ENCODE peak calls at places on chromosomes 13 and 19, in five cellular contexts. Q, D, P, N and R are unnamed samples.

GRCh38 chr13:103883152-103883551 is 816.9 kb upstream of the SLC10A2 start:
- DNase-seq in Q (peak), D (peak), P (peak), N (peak), R (peak)

GRCh38 chr13:60351326-60351725 is 45.7 kb upstream of the TDRD3 start:
- DNase-seq in Q (no peak), D (peak), P (no peak), N (peak), R (peak)

GRCh38 chr13:105346141-105346766 is 1189.2 kb downstream of the EFNB2 start:
- DNase-seq in Q (no peak), D (no peak), P (no peak), N (peak), R (peak)

GRCh38 chr13:111373486-111373885 is 53.0 kb downstream of the TEX29 start:
- DNase-seq in Q (no peak), D (no peak), P (no peak), N (no peak), R (no peak)

GRCh38 chr19:35868823-35869326 is 501 bp downstream of the APLP1 start:
- DNase-seq in Q (no peak), D (no peak), P (no peak), N (no peak), R (no peak)

GRCh38 chr19:37505958-37506386 is 767 bp upstream of the ZNF793 start:
- DNase-seq in Q (no peak), D (no peak), P (no peak), N (no peak), R (no peak)

GRCh38 chr19:20503536-20503935 is 62.0 kb downstream of the ZNF737 start:
- DNase-seq in Q (no peak), D (no peak), P (no peak), N (peak), R (peak)

GRCh38 chr13:99190147-99190985 is 10.3 kb upstream of the UBAC2 start:
- DNase-seq in Q (no peak), D (peak), P (no peak), N (no peak), R (no peak)

GRCh38 chr13:113034451-113035208 is 65.6 kb downstream of the MCF2L start:
- DNase-seq in Q (no peak), D (peak), P (no peak), N (peak), R (peak)

GRCh38 chr19:31943305-31943704 is 402.1 kb upstream of the ZNF507 start:
- DNase-seq in Q (no peak), D (no peak), P (no peak), N (no peak), R (no peak)

GRCh38 chr13:111955412-111955769 is 111.6 kb upstream of the SOX1 start:
- DNase-seq in Q (peak), D (no peak), P (no peak), N (no peak), R (no peak)

GRCh38 chr19:27746691-27747380 is 1466.1 kb downstream of the UQCRFS1 start:
- DNase-seq in Q (peak), D (no peak), P (peak), N (no peak), R (no peak)

GRCh38 chr19:35206855-35207254 is 21.7 kb downstream of the FAM187B start:
- DNase-seq in Q (no peak), D (no peak), P (no peak), N (no peak), R (no peak)

GRCh38 chr13:83883061-83883523 is 818 bp upstream of the SLITRK1 start:
- DNase-seq in Q (no peak), D (no peak), P (no peak), N (no peak), R (no peak)

GRCh38 chr13:38166121-38166520 is 183.5 kb upstream of the UFM1 start:
- DNase-seq in Q (no peak), D (no peak), P (no peak), N (peak), R (peak)

GRCh38 chr13:73870970-73871935 is 263.0 kb downstream of the KLF12 start:
- DNase-seq in Q (no peak), D (peak), P (no peak), N (peak), R (peak)

GRCh38 chr19:18558595-18558994 is 925 bp downstream of the KXD1 start:
- DNase-seq in Q (no peak), D (no peak), P (no peak), N (no peak), R (peak)

GRCh38 chr19:32642771-32643170 is 32.2 kb downstream of the ANKRD27 start:
- DNase-seq in Q (no peak), D (no peak), P (no peak), N (no peak), R (no peak)

GRCh38 chr13:21060063-21060826 is 1.1 kb downstream of the LATS2 start:
- DNase-seq in Q (no peak), D (peak), P (peak), N (peak), R (peak)

GRCh38 chr13:60139272-60139671 is 24.5 kb downstream of the DIAPH3 start:
- DNase-seq in Q (no peak), D (no peak), P (no peak), N (peak), R (no peak)

GRCh38 chr13:93624371-93624777 is 397.8 kb downstream of the GPC6 start:
- DNase-seq in Q (no peak), D (no peak), P (no peak), N (peak), R (peak)

GRCh38 chr13:22800726-22801401 is 379.9 kb upstream of the SGCG start:
- DNase-seq in Q (no peak), D (peak), P (peak), N (no peak), R (peak)

GRCh38 chr13:25085125-25085742 is 10.7 kb upstream of the PABPC3 start:
- DNase-seq in Q (no peak), D (peak), P (no peak), N (peak), R (peak)

GRCh38 chr13:44797685-44798084 is 191.6 kb downstream of the NUFIP1 start:
- DNase-seq in Q (no peak), D (no peak), P (no peak), N (no peak), R (no peak)

GRCh38 chr13:109408596-109409382 is 377.6 kb downstream of the IRS2 start:
- DNase-seq in Q (no peak), D (no peak), P (no peak), N (no peak), R (peak)

GRCh38 chr13:67094952-67095351 is 135.2 kb downstream of the PCDH9 start:
- DNase-seq in Q (no peak), D (no peak), P (no peak), N (no peak), R (no peak)

GRCh38 chr13:43129511-43130130 is 106.2 kb downstream of the DNAJC15 start:
- DNase-seq in Q (no peak), D (no peak), P (no peak), N (no peak), R (peak)

GRCh38 chr13:46076827-46077226 is 24.3 kb upstream of the ZC3H13 start:
- DNase-seq in Q (no peak), D (no peak), P (no peak), N (no peak), R (no peak)

GRCh38 chr13:42228527-42228926 is 43.4 kb upstream of the AKAP11 start:
- DNase-seq in Q (no peak), D (no peak), P (no peak), N (no peak), R (no peak)

GRCh38 chr19:40139533-40140287 is 49.0 kb upstream of the ZNF780A start:
- DNase-seq in Q (no peak), D (peak), P (no peak), N (peak), R (peak)

GRCh38 chr13:39557285-39557955 is 45.6 kb downstream of the LHFPL6 start:
- DNase-seq in Q (no peak), D (no peak), P (no peak), N (no peak), R (no peak)

GRCh38 chr19:35141627-35142401 is 1.2 kb upstream of the FXYD7 start:
- DNase-seq in Q (no peak), D (no peak), P (no peak), N (no peak), R (no peak)

GRCh38 chr13:98556968-98557591 is 19.8 kb downstream of the STK24 start:
- DNase-seq in Q (no peak), D (no peak), P (peak), N (no peak), R (peak)

GRCh38 chr19:39104104-39104708 is 20.0 kb downstream of the ACP7 start:
- DNase-seq in Q (no peak), D (no peak), P (no peak), N (no peak), R (no peak)

DNA sequence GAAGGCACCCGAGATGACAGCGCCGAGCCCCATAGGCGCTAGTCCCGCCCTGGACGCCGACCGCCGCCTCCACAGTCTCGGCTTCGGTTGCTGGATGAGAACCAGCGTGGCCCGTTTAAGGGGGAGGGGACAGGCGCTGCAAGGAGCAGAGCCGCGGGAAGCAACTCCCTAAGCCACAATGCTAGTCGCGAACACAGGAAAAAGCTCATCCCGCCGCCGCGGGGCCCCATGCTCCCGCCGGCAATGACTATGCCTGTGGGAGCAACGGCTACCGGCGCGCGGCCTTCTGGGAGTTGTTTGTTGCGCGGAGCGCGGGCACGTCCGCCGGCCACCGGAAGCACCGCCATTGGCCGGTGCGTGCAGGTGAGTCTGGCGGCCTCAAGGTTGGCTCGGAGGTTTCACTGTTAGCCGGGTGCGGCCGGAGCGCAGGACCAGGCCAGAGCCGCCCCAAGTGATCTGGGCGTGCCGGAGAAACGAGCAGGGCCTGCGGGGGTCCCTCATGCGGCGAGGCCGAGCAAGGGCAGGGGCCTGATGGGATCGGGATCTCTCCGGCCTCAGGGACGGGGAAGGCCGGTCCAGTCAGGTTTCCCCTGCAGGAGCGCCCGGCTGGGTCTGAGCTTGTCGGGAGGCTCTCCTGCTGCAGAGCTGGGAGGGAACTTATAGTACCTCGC is at the start of gene ZNF544:
- DNase-seq in Q (no peak), D (peak), P (peak), N (peak), R (peak)
- TF ChIP-seq CTCF in Q (no peak), D (no peak), P (no peak), N (peak), R (peak)

GRCh38 chr19:56838680-56838929 is 1.9 kb downstream of the PEG3 start:
- DNase-seq in Q (no peak), D (no peak), P (no peak), N (no peak), R (no peak)
- H3K4me3 ChIP-seq in Q (peak), D (peak), P (peak), N (peak), R (peak)

GRCh38 chr19:48158210-48158790 is 11.8 kb downstream of the LIG1 start:
- DNase-seq in Q (no peak), D (no peak), P (no peak), N (no peak), R (no peak)
- TF ChIP-seq CTCF in Q (no peak), D (no peak), P (no peak), N (no peak), R (no peak)

GRCh38 chr19:6738726-6739389 is 622 bp upstream of the TRIP10 start:
- DNase-seq in Q (no peak), D (no peak), P (peak), N (no peak), R (no peak)
- H3K4me3 ChIP-seq in Q (peak), D (peak), P (peak), N (peak), R (peak)

GRCh38 chr19:56748443-56748842 is 76.9 kb upstream of the ZNF835 start:
- DNase-seq in Q (no peak), D (peak), P (no peak), N (no peak), R (peak)
- TF ChIP-seq CTCF in Q (no peak), D (peak), P (peak), N (no peak), R (peak)

GRCh38 chr19:3471954-3472655 is 8.2 kb downstream of the SMIM24 start:
- DNase-seq in Q (no peak), D (peak), P (no peak), N (no peak), R (peak)
- H3K4me3 ChIP-seq in Q (no peak), D (no peak), P (no peak), N (no peak), R (no peak)